ENCODE peak calls at places on chromosomes 13 and 19, in five cellular contexts. P is H54; Z is stimulated activated CD4-positive, alpha-beta T cell treated with anti-CD3 and anti-CD28 coated beads, TNF-alpha, amount 100 ng/mL, for 24 hours; M is ureter; C is T-helper 2 cell. D is an unnamed sample.

GRCh38 chr19:6678690-6679109 is 8.7 kb upstream of the TNFSF14 start:
- DNase-seq in P (peak), Z (peak), M (no peak), C (no peak), D (no peak)

GRCh38 chr19:36796714-36796999 is 24.1 kb upstream of the ZNF850 start:
- DNase-seq in P (no peak), Z (no peak), M (no peak), C (no peak), D (no peak)

GRCh38 chr19:18362934-18363542 is 22.6 kb downstream of the PGPEP1 start:
- DNase-seq in P (no peak), Z (no peak), M (no peak), C (no peak), D (no peak)

GRCh38 chr19:31350693-31351211 is 1.5 kb upstream of the TSHZ3 start:
- DNase-seq in P (peak), Z (no peak), M (no peak), C (no peak), D (no peak)

GRCh38 chr19:29687897-29688728 is 22.9 kb downstream of the PLEKHF1 start:
- DNase-seq in P (no peak), Z (no peak), M (no peak), C (no peak), D (no peak)

GRCh38 chr19:36266375-36266961 is 51.6 kb downstream of the ZNF146 start:
- DNase-seq in P (no peak), Z (no peak), M (peak), C (no peak), D (no peak)

GRCh38 chr19:7638802-7639465 is 2.0 kb downstream of the STXBP2 start:
- DNase-seq in P (no peak), Z (no peak), M (no peak), C (no peak), D (no peak)

GRCh38 chr13:27665333-27665732 is 43.6 kb downstream of the POLR1D start:
- DNase-seq in P (no peak), Z (no peak), M (no peak), C (no peak), D (no peak)

GRCh38 chr13:44108345-44108858 is 228.7 kb downstream of the LACC1 start:
- DNase-seq in P (no peak), Z (no peak), M (peak), C (no peak), D (no peak)

GRCh38 chr19:11267316-11268085 is 5.2 kb upstream of the DOCK6 start:
- DNase-seq in P (no peak), Z (no peak), M (no peak), C (no peak), D (no peak)

GRCh38 chr13:44364019-44364418 is 9.6 kb upstream of the SERP2 start:
- DNase-seq in P (no peak), Z (no peak), M (no peak), C (no peak), D (no peak)

GRCh38 chr13:20390526-20391175 is 135.0 kb downstream of the CRYL1 start:
- DNase-seq in P (no peak), Z (no peak), M (no peak), C (no peak), D (no peak)

GRCh38 chr13:71525004-71525403 is 342.0 kb downstream of the DACH1 start:
- DNase-seq in P (no peak), Z (no peak), M (no peak), C (no peak), D (no peak)

GRCh38 chr13:108225440-108225839 is 7.2 kb downstream of the ABHD13 start:
- DNase-seq in P (no peak), Z (no peak), M (no peak), C (peak), D (no peak)

GRCh38 chr19:44576843-44577565 is 36.4 kb upstream of the IGSF23 start:
- DNase-seq in P (no peak), Z (no peak), M (peak), C (no peak), D (peak)

GRCh38 chr19:38004505-38005223 is 97.7 kb downstream of the SIPA1L3 start:
- DNase-seq in P (peak), Z (no peak), M (peak), C (no peak), D (peak)

GRCh38 chr19:37692956-37693660 is 26.5 kb downstream of the ZNF607 start:
- DNase-seq in P (no peak), Z (no peak), M (no peak), C (no peak), D (no peak)

GRCh38 chr13:113155201-113155600 is 3.2 kb upstream of the PROZ start:
- DNase-seq in P (no peak), Z (no peak), M (no peak), C (no peak), D (no peak)